ENCODE peak calls at places on chromosomes 6 and 20, in five cellular contexts. I is IMR-90, G is left ventricle myocardium inferior, C is body of pancreas, N is adrenal gland. M is an unnamed sample. For H3K27me3, the result is how much of the 10 kb centered on the place peaks cover.

GRCh38 chr20:49426873-49427272 is 55.6 kb downstream of the KCNB1 start:
- DNase-seq in I (no peak), G (no peak), C (no peak), N (no peak), M (peak)

GRCh38 chr6:71395731-71396409 is 107.3 kb downstream of the OGFRL1 start:
- DNase-seq in I (no peak), G (no peak), C (no peak), N (no peak), M (peak)

GRCh38 chr20:19974621-19975435 is 42.3 kb upstream of the NAA20 start:
- DNase-seq in I (peak), G (peak), C (peak), N (peak), M (peak)

GRCh38 chr20:13223731-13224130 is 2.7 kb downstream of the ISM1 start:
- DNase-seq in I (no peak), G (no peak), C (no peak), N (no peak), M (no peak)

GRCh38 chr6:15897063-15897934 is 231.6 kb upstream of the MYLIP start:
- DNase-seq in I (peak), G (peak), C (peak), N (peak), M (no peak)

GRCh38 chr6:40983752-40984151 is 55.3 kb downstream of the UNC5CL start:
- DNase-seq in I (no peak), G (no peak), C (no peak), N (no peak), M (no peak)

GRCh38 chr6:35287671-35288396 is 9.8 kb upstream of the DEF6 start:
- DNase-seq in I (peak), G (no peak), C (no peak), N (no peak), M (no peak)

GRCh38 chr6:116386581-116387299 is 16.0 kb downstream of the DSE start:
- DNase-seq in I (peak), G (no peak), C (no peak), N (no peak), M (peak)

GRCh38 chr6:165834613-165835259 is 171.7 kb upstream of the PDE10A start:
- DNase-seq in I (peak), G (peak), C (peak), N (no peak), M (peak)

GRCh38 chr6:110682460-110682853 is 132.8 kb downstream of the CDK19 start:
- DNase-seq in I (peak), G (no peak), C (peak), N (peak), M (peak)

GRCh38 chr20:57178582-57179112 is 87.8 kb downstream of the BMP7 start:
- DNase-seq in I (no peak), G (no peak), C (no peak), N (no peak), M (no peak)

GRCh38 chr6:6843057-6843627 is 254.6 kb downstream of the LY86 start:
- DNase-seq in I (peak), G (no peak), C (no peak), N (no peak), M (peak)

GRCh38 chr20:10225439-10226080 is 6.9 kb downstream of the SNAP25 start:
- DNase-seq in I (no peak), G (no peak), C (no peak), N (no peak), M (peak)
- TF ChIP-seq CTCF in I (peak), G (no peak), C (no peak), N (no peak), M (peak)

GRCh38 chr6:129774697-129775447 is 64.9 kb upstream of the ARHGAP18 start:
- DNase-seq in I (peak), G (peak), C (peak), N (peak), M (peak)
- H3K4me3 ChIP-seq in I (peak), G (peak), C (no peak), N (no peak), M (no peak)

DNA sequence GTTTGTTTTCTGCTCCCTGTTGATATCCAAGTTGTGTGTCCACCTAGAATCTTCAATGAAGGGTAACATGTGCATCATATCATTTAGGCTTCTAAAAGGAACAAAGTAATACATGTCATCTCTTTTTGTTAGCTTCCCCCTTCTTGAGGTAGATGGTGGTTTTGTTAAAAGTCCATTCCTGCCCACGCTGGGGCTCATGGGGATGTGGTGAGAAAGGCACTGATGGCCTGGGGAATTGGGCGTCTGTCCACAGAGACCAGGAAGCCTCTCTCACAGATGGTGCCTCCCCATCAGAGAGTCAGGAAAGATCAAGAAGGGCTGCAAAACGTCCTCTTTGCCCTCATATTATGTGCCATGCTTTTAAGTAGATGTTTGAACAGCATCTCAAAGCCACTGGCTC is 32.5 kb downstream of the GNAS start:
- DNase-seq in I (no peak), G (no peak), C (no peak), N (no peak), M (no peak)
- H3K27me3 ChIP-seq in I (under half), G (under half), C (under half), N (under half), M (under half)

GRCh38 chr20:22489614-22490286 is 94.6 kb downstream of the FOXA2 start:
- DNase-seq in I (no peak), G (no peak), C (peak), N (no peak), M (peak)

GRCh38 chr20:22491188-22491500 is 93.2 kb downstream of the FOXA2 start:
- DNase-seq in I (no peak), G (no peak), C (no peak), N (no peak), M (no peak)

GRCh38 chr20:22490287-22491187 is 93.8 kb downstream of the FOXA2 start:
- DNase-seq in I (no peak), G (no peak), C (peak), N (no peak), M (peak)

GRCh38 chr20:22495172-22495571 is 89.2 kb downstream of the FOXA2 start:
- DNase-seq in I (no peak), G (no peak), C (no peak), N (no peak), M (no peak)

DNA sequence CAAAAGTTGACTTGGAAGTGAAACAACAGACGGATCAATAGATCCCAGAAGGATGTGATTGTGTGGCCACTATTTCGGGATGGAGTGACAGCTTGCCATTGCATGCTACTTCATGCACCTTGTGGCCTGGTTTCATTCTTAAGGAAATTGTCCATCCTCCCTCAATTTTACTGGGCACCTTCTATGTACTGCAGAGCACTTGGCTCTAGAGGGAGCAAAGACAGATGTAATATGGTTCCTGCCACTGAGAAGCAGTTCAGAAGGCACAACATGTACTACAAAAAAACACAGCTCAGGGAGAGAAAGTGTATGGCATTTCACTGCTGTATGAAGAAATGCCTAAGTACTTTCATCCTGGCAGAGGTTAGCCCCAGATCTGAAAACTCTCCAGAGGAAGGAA is 91.9 kb downstream of the FOXA2 start:
- DNase-seq in I (no peak), G (no peak), C (no peak), N (no peak), M (peak)
- TF ChIP-seq CTCF in I (no peak), G (no peak), C (no peak), N (no peak), M (no peak)

GRCh38 chr6:53797304-53797703 is 2.5 kb downstream of the LRRC1 start:
- DNase-seq in I (no peak), G (no peak), C (no peak), N (no peak), M (no peak)
- H3K4me3 ChIP-seq in I (no peak), G (no peak), C (no peak), N (no peak), M (no peak)

GRCh38 chr6:120627612-120628011 is 706.7 kb downstream of the TBC1D32 start:
- DNase-seq in I (no peak), G (no peak), C (no peak), N (no peak), M (no peak)
- H3K27me3 ChIP-seq in I (under half), G (under half), C (under half), N (under half), M (under half)

M was measured in bronchial epithelial cell.